ENCODE peak calls at places on chromosomes 3 and 15, in five cellular contexts. N is kidney epithelial cell, H is NCI-H2171, G is endothelial cell, X is Caco-2. L is an unnamed sample.

GRCh38 chr3:140493271-140493670 is 184.6 kb upstream of the TRIM42 start:
- DNase-seq in N (no peak), H (no peak), G (no peak), X (no peak), L (no peak)

GRCh38 chr3:68919000-68919399 is 13.3 kb downstream of the TAFA4 start:
- DNase-seq in N (peak; percentile 7), H (no peak), G (peak; percentile 42), X (peak; percentile 20), L (peak; percentile 24)

GRCh38 chr3:112035241-112035640 is 705 bp downstream of the TMPRSS7 start:
- DNase-seq in N (no peak), H (no peak), G (no peak), X (no peak), L (no peak)

GRCh38 chr3:79329154-79329553 is 438.6 kb downstream of the ROBO1 start:
- DNase-seq in N (peak; percentile 35), H (peak; percentile 16), G (no peak), X (no peak), L (peak; percentile 5)

GRCh38 chr3:157282261-157283191 is 122.6 kb upstream of the CCNL1 start:
- DNase-seq in N (peak; percentile 39), H (no peak), G (no peak), X (no peak), L (peak; percentile 47)

GRCh38 chr3:161879470-161879869 is 382.9 kb downstream of the OTOL1 start:
- DNase-seq in N (no peak), H (no peak), G (no peak), X (no peak), L (no peak)

GRCh38 chr15:70214266-70214665 is 116.5 kb upstream of the TLE3 start:
- DNase-seq in N (no peak), H (no peak), G (no peak), X (peak; percentile 11), L (no peak)

GRCh38 chr15:56869573-56869972 is 48.9 kb upstream of the TCF12 start:
- DNase-seq in N (no peak), H (no peak), G (peak; percentile 60), X (peak; percentile 35), L (no peak)

GRCh38 chr3:100002599-100003350 is 111.5 kb downstream of the FILIP1L start:
- DNase-seq in N (peak; percentile 98), H (no peak), G (no peak), X (peak; percentile 81), L (peak; percentile 61)

GRCh38 chr3:153216928-153217327 is 54.9 kb downstream of the RAP2B start:
- DNase-seq in N (no peak), H (no peak), G (no peak), X (no peak), L (no peak)

GRCh38 chr15:31887246-31887645 is 143.1 kb upstream of the CHRNA7 start:
- DNase-seq in N (no peak), H (peak; percentile 43), G (peak; percentile 17), X (peak; percentile 17), L (no peak)

L was measured in AG08396.